ENCODE peak calls at places on chromosome 11, in ten cellular contexts. One of them, this sample, is unnamed.

GRCh38 chr11:19953909-19954308 is 206.4 kb downstream of the DBX1 start:
- DNase-seq in amniotic stem cell: peak; percentile 52
- DNase-seq in cardiac muscle cell: peak; percentile 78
- DNase-seq in AG10803: peak; percentile 84
- DNase-seq in neural crest cell: no peak
- DNase-seq in DND-41: no peak
- DNase-seq in endodermal cell: peak; percentile 71
- DNase-seq in NB4: peak; percentile 31
- DNase-seq in nucleus accumbens: no peak
- DNase-seq in HS-5: peak; percentile 57
- DNase-seq in this sample: peak; percentile 62

GRCh38 chr11:105139669-105140068 is at the start of gene CARD18:
- DNase-seq in DND-41: no peak
- DNase-seq in AG10803: no peak
- DNase-seq in nucleus accumbens: no peak
- DNase-seq in HS-5: no peak
- DNase-seq in neural crest cell: no peak
- DNase-seq in cardiac muscle cell: no peak
- DNase-seq in NB4: no peak
- DNase-seq in amniotic stem cell: no peak
- DNase-seq in endodermal cell: no peak
- DNase-seq in this sample: no peak

GRCh38 chr11:96045622-96046456 is 121.9 kb upstream of the MTMR2 start:
- DNase-seq in NB4: no peak
- DNase-seq in endodermal cell: peak; percentile 86
- DNase-seq in HS-5: no peak
- DNase-seq in nucleus accumbens: no peak
- DNase-seq in amniotic stem cell: no peak
- DNase-seq in neural crest cell: no peak
- DNase-seq in AG10803: peak; percentile 93
- DNase-seq in DND-41: no peak
- DNase-seq in cardiac muscle cell: peak; percentile 88
- DNase-seq in this sample: peak; percentile 34

GRCh38 chr11:97743205-97743742 is 1277.5 kb upstream of the CNTN5 start:
- DNase-seq in amniotic stem cell: no peak
- DNase-seq in DND-41: no peak
- DNase-seq in neural crest cell: no peak
- DNase-seq in NB4: peak; percentile 16
- DNase-seq in AG10803: no peak
- DNase-seq in endodermal cell: no peak
- DNase-seq in nucleus accumbens: no peak
- DNase-seq in HS-5: no peak
- DNase-seq in cardiac muscle cell: peak; percentile 50
- DNase-seq in this sample: no peak

GRCh38 chr11:10294289-10294953 is 402 bp upstream of the SBF2 start:
- DNase-seq in neural crest cell: no peak
- DNase-seq in DND-41: no peak
- DNase-seq in HS-5: no peak
- DNase-seq in cardiac muscle cell: peak; percentile 83
- DNase-seq in endodermal cell: peak; percentile 77
- DNase-seq in AG10803: peak; percentile 83
- DNase-seq in amniotic stem cell: no peak
- DNase-seq in nucleus accumbens: no peak
- DNase-seq in NB4: peak; percentile 51
- DNase-seq in this sample: peak; percentile 36

GRCh38 chr11:132803436-132803835 is 728.9 kb downstream of the OPCML start:
- DNase-seq in neural crest cell: no peak
- DNase-seq in AG10803: peak; percentile 21
- DNase-seq in HS-5: peak; percentile 53
- DNase-seq in amniotic stem cell: no peak
- DNase-seq in cardiac muscle cell: no peak
- DNase-seq in NB4: no peak
- DNase-seq in DND-41: no peak
- DNase-seq in endodermal cell: no peak
- DNase-seq in nucleus accumbens: no peak
- DNase-seq in this sample: no peak

GRCh38 chr11:74636633-74637184 is 44.3 kb downstream of the POLD3 start:
- DNase-seq in NB4: peak; percentile 65
- DNase-seq in neural crest cell: no peak
- DNase-seq in AG10803: peak; percentile 87
- DNase-seq in HS-5: peak; percentile 71
- DNase-seq in nucleus accumbens: no peak
- DNase-seq in DND-41: no peak
- DNase-seq in amniotic stem cell: peak; percentile 35
- DNase-seq in endodermal cell: no peak
- DNase-seq in cardiac muscle cell: peak; percentile 74
- DNase-seq in this sample: no peak

GRCh38 chr11:61297341-61297740 is 2.2 kb upstream of the VWCE start:
- DNase-seq in cardiac muscle cell: no peak
- DNase-seq in neural crest cell: no peak
- DNase-seq in endodermal cell: no peak
- DNase-seq in NB4: no peak
- DNase-seq in DND-41: no peak
- DNase-seq in HS-5: no peak
- DNase-seq in nucleus accumbens: no peak
- DNase-seq in AG10803: peak; percentile 77
- DNase-seq in amniotic stem cell: no peak
- DNase-seq in this sample: no peak

GRCh38 chr11:17578296-17578695 is 31.2 kb downstream of the OTOG start:
- DNase-seq in neural crest cell: no peak
- DNase-seq in nucleus accumbens: no peak
- DNase-seq in NB4: no peak
- DNase-seq in HS-5: no peak
- DNase-seq in endodermal cell: peak; percentile 28
- DNase-seq in AG10803: no peak
- DNase-seq in DND-41: no peak
- DNase-seq in cardiac muscle cell: no peak
- DNase-seq in amniotic stem cell: no peak
- DNase-seq in this sample: no peak

GRCh38 chr11:3609416-3610265 is 32.2 kb downstream of the ART5 start:
- DNase-seq in cardiac muscle cell: peak; percentile 54
- DNase-seq in neural crest cell: peak; percentile 59
- DNase-seq in amniotic stem cell: peak; percentile 7
- DNase-seq in nucleus accumbens: no peak
- DNase-seq in HS-5: peak; percentile 9
- DNase-seq in endodermal cell: peak; percentile 82
- DNase-seq in AG10803: peak; percentile 22
- DNase-seq in DND-41: peak; percentile 27
- DNase-seq in NB4: peak; percentile 51
- DNase-seq in this sample: no peak

GRCh38 chr11:67416416-67417335 is 1.2 kb downstream of the CARNS1 start:
- DNase-seq in endodermal cell: no peak
- DNase-seq in AG10803: no peak
- DNase-seq in NB4: peak; percentile 93
- DNase-seq in HS-5: no peak
- DNase-seq in nucleus accumbens: no peak
- DNase-seq in neural crest cell: no peak
- DNase-seq in amniotic stem cell: no peak
- DNase-seq in DND-41: peak; percentile 92
- DNase-seq in cardiac muscle cell: peak; percentile 35
- DNase-seq in this sample: peak; percentile 52

GRCh38 chr11:134356656-134357544 is 25.1 kb downstream of the GLB1L2 start:
- DNase-seq in HS-5: no peak
- DNase-seq in AG10803: no peak
- DNase-seq in endodermal cell: peak; percentile 26
- DNase-seq in NB4: no peak
- DNase-seq in neural crest cell: no peak
- DNase-seq in DND-41: no peak
- DNase-seq in cardiac muscle cell: no peak
- DNase-seq in amniotic stem cell: no peak
- DNase-seq in nucleus accumbens: no peak
- DNase-seq in this sample: no peak

GRCh38 chr11:1924646-1925372 is 5.3 kb downstream of the TNNT3 start:
- DNase-seq in HS-5: no peak
- DNase-seq in neural crest cell: no peak
- DNase-seq in nucleus accumbens: no peak
- DNase-seq in NB4: no peak
- DNase-seq in endodermal cell: no peak
- DNase-seq in cardiac muscle cell: no peak
- DNase-seq in AG10803: no peak
- DNase-seq in DND-41: no peak
- DNase-seq in amniotic stem cell: no peak
- DNase-seq in this sample: no peak

GRCh38 chr11:114098927-114099326 is 39.4 kb downstream of the ZBTB16 start:
- DNase-seq in HS-5: no peak
- DNase-seq in DND-41: no peak
- DNase-seq in nucleus accumbens: no peak
- DNase-seq in endodermal cell: no peak
- DNase-seq in NB4: no peak
- DNase-seq in AG10803: no peak
- DNase-seq in amniotic stem cell: no peak
- DNase-seq in neural crest cell: no peak
- DNase-seq in cardiac muscle cell: no peak
- DNase-seq in this sample: peak; percentile 86

GRCh38 chr11:69487849-69488542 is 6.5 kb downstream of the LINC01488 start:
- DNase-seq in AG10803: no peak
- DNase-seq in cardiac muscle cell: no peak
- DNase-seq in endodermal cell: no peak
- DNase-seq in DND-41: no peak
- DNase-seq in HS-5: no peak
- DNase-seq in NB4: no peak
- DNase-seq in amniotic stem cell: no peak
- DNase-seq in neural crest cell: no peak
- DNase-seq in nucleus accumbens: no peak
- DNase-seq in this sample: no peak

GRCh38 chr11:3021125-3021524 is 29.0 kb upstream of the NAP1L4 start:
- DNase-seq in HS-5: no peak
- DNase-seq in neural crest cell: no peak
- DNase-seq in cardiac muscle cell: peak; percentile 32
- DNase-seq in DND-41: no peak
- DNase-seq in AG10803: no peak
- DNase-seq in nucleus accumbens: no peak
- DNase-seq in NB4: peak; percentile 53
- DNase-seq in amniotic stem cell: no peak
- DNase-seq in endodermal cell: peak; percentile 89
- DNase-seq in this sample: peak; percentile 84

GRCh38 chr11:117020287-117020686 is 77.9 kb downstream of the SIK3 start:
- DNase-seq in cardiac muscle cell: no peak
- DNase-seq in HS-5: no peak
- DNase-seq in nucleus accumbens: no peak
- DNase-seq in AG10803: no peak
- DNase-seq in endodermal cell: no peak
- DNase-seq in NB4: no peak
- DNase-seq in amniotic stem cell: no peak
- DNase-seq in DND-41: no peak
- DNase-seq in neural crest cell: no peak
- DNase-seq in this sample: no peak

GRCh38 chr11:12159351-12160099 is 49.1 kb downstream of the MICAL2 start:
- DNase-seq in AG10803: peak; percentile 85
- DNase-seq in DND-41: no peak
- DNase-seq in amniotic stem cell: peak; percentile 51
- DNase-seq in cardiac muscle cell: peak; percentile 87
- DNase-seq in neural crest cell: no peak
- DNase-seq in nucleus accumbens: no peak
- DNase-seq in HS-5: peak; percentile 61
- DNase-seq in endodermal cell: peak; percentile 33
- DNase-seq in NB4: peak; percentile 82
- DNase-seq in this sample: no peak

GRCh38 chr11:2593393-2593950 is 106.3 kb downstream of the KCNQ1OT1 start:
- DNase-seq in cardiac muscle cell: no peak
- DNase-seq in DND-41: no peak
- DNase-seq in endodermal cell: no peak
- DNase-seq in NB4: no peak
- DNase-seq in neural crest cell: no peak
- DNase-seq in nucleus accumbens: no peak
- DNase-seq in amniotic stem cell: no peak
- DNase-seq in HS-5: no peak
- DNase-seq in AG10803: no peak
- DNase-seq in this sample: no peak

GRCh38 chr11:46677169-46677568 is 23.2 kb downstream of the ARHGAP1 start:
- DNase-seq in NB4: no peak
- DNase-seq in DND-41: no peak
- DNase-seq in HS-5: no peak
- DNase-seq in cardiac muscle cell: no peak
- DNase-seq in amniotic stem cell: no peak
- DNase-seq in nucleus accumbens: no peak
- DNase-seq in neural crest cell: no peak
- DNase-seq in AG10803: no peak
- DNase-seq in endodermal cell: no peak
- DNase-seq in this sample: no peak

GRCh38 chr11:13076961-13077360 is 67.8 kb downstream of the RASSF10 start:
- DNase-seq in cardiac muscle cell: no peak
- DNase-seq in nucleus accumbens: no peak
- DNase-seq in endodermal cell: no peak
- DNase-seq in neural crest cell: no peak
- DNase-seq in AG10803: no peak
- DNase-seq in amniotic stem cell: no peak
- DNase-seq in NB4: no peak
- DNase-seq in HS-5: no peak
- DNase-seq in DND-41: no peak
- DNase-seq in this sample: no peak

GRCh38 chr11:92505689-92506088 is 281.1 kb downstream of the FAT3 start:
- DNase-seq in AG10803: no peak
- DNase-seq in DND-41: no peak
- DNase-seq in neural crest cell: no peak
- DNase-seq in HS-5: no peak
- DNase-seq in nucleus accumbens: no peak
- DNase-seq in cardiac muscle cell: no peak
- DNase-seq in NB4: no peak
- DNase-seq in amniotic stem cell: no peak
- DNase-seq in endodermal cell: no peak
- DNase-seq in this sample: no peak

GRCh38 chr11:80417681-80418080 is 976.9 kb upstream of the TENM4 start:
- DNase-seq in nucleus accumbens: no peak
- DNase-seq in DND-41: no peak
- DNase-seq in neural crest cell: no peak
- DNase-seq in cardiac muscle cell: no peak
- DNase-seq in endodermal cell: no peak
- DNase-seq in NB4: no peak
- DNase-seq in AG10803: no peak
- DNase-seq in HS-5: no peak
- DNase-seq in amniotic stem cell: no peak
- DNase-seq in this sample: no peak

GRCh38 chr11:124669193-124669592 is 4.3 kb downstream of the SIAE start:
- DNase-seq in amniotic stem cell: peak; percentile 5
- DNase-seq in AG10803: peak; percentile 43
- DNase-seq in neural crest cell: peak; percentile 50
- DNase-seq in NB4: peak; percentile 60
- DNase-seq in HS-5: peak; percentile 29
- DNase-seq in cardiac muscle cell: peak; percentile 69
- DNase-seq in endodermal cell: peak; percentile 71
- DNase-seq in DND-41: peak; percentile 25
- DNase-seq in nucleus accumbens: no peak
- DNase-seq in this sample: peak; percentile 37

GRCh38 chr11:46075928-46076327 is 45.3 kb downstream of the PHF21A start:
- DNase-seq in neural crest cell: no peak
- DNase-seq in HS-5: no peak
- DNase-seq in cardiac muscle cell: no peak
- DNase-seq in AG10803: no peak
- DNase-seq in amniotic stem cell: no peak
- DNase-seq in DND-41: no peak
- DNase-seq in nucleus accumbens: no peak
- DNase-seq in NB4: no peak
- DNase-seq in endodermal cell: no peak
- DNase-seq in this sample: no peak

GRCh38 chr11:86047275-86047991 is 21.5 kb downstream of the PICALM start:
- DNase-seq in amniotic stem cell: no peak
- DNase-seq in AG10803: peak; percentile 82
- DNase-seq in cardiac muscle cell: peak; percentile 66
- DNase-seq in NB4: peak; percentile 87
- DNase-seq in endodermal cell: no peak
- DNase-seq in DND-41: no peak
- DNase-seq in neural crest cell: no peak
- DNase-seq in nucleus accumbens: no peak
- DNase-seq in HS-5: peak; percentile 54
- DNase-seq in this sample: no peak

GRCh38 chr11:116595305-116595880 is 177.4 kb downstream of the BUD13 start:
- DNase-seq in nucleus accumbens: no peak
- DNase-seq in amniotic stem cell: no peak
- DNase-seq in HS-5: no peak
- DNase-seq in cardiac muscle cell: no peak
- DNase-seq in neural crest cell: no peak
- DNase-seq in AG10803: no peak
- DNase-seq in DND-41: no peak
- DNase-seq in NB4: no peak
- DNase-seq in endodermal cell: no peak
- DNase-seq in this sample: no peak

GRCh38 chr11:86193297-86194095 is 51.1 kb upstream of the EED start:
- DNase-seq in HS-5: peak; percentile 80
- DNase-seq in amniotic stem cell: no peak
- DNase-seq in DND-41: peak; percentile 37
- DNase-seq in endodermal cell: peak; percentile 91
- DNase-seq in AG10803: peak; percentile 81
- DNase-seq in NB4: peak; percentile 90
- DNase-seq in cardiac muscle cell: peak; percentile 90
- DNase-seq in neural crest cell: peak; percentile 37
- DNase-seq in nucleus accumbens: no peak
- DNase-seq in this sample: peak; percentile 72